ENCODE peak calls at places on chromosomes 6 and 20, in nine cellular contexts. I, P, W, N, E, V, U, J and L are unnamed samples.
A peak's percentile ranks its signal among the peaks of the same experiment; 100 is the strongest.

GRCh38 chr6:57423468-57423867 is 106.0 kb downstream of the PRIM2 start:
- DNase-seq in I (peak; percentile 96), P (no peak), W (no peak), N (no peak), E (no peak), V (no peak), U (no peak), J (no peak), L (no peak)

GRCh38 chr6:121223930-121224329 is 110.3 kb downstream of the TBC1D32 start:
- DNase-seq in I (no peak), P (no peak), W (no peak), N (no peak), E (no peak), V (no peak), U (no peak), J (no peak), L (no peak)

GRCh38 chr6:43964659-43965570 is 162.3 kb downstream of the MRPL14 start:
- DNase-seq in I (no peak), P (peak; percentile 45), W (peak; percentile 94), N (no peak), E (no peak), V (no peak), U (no peak), J (no peak), L (no peak)

GRCh38 chr6:165618241-165618640 is 44.8 kb downstream of the PDE10A start:
- DNase-seq in I (no peak), P (no peak), W (no peak), N (no peak), E (no peak), V (no peak), U (no peak), J (no peak), L (no peak)

GRCh38 chr6:36216559-36216958 is 20.0 kb downstream of the BRPF3 start:
- DNase-seq in I (no peak), P (no peak), W (peak; percentile 22), N (peak; percentile 56), E (no peak), V (no peak), U (no peak), J (no peak), L (no peak)

GRCh38 chr6:110652520-110652919 is 162.7 kb downstream of the CDK19 start:
- DNase-seq in I (no peak), P (no peak), W (no peak), N (no peak), E (no peak), V (no peak), U (no peak), J (no peak), L (no peak)

GRCh38 chr20:52971498-52972189 is 514 bp upstream of the TSHZ2 start:
- DNase-seq in I (peak; percentile 72), P (no peak), W (no peak), N (no peak), E (no peak), V (no peak), U (no peak), J (no peak), L (no peak)

GRCh38 chr6:42441661-42442081 is 10.1 kb downstream of the TRERF1 start:
- DNase-seq in I (peak; percentile 89), P (peak; percentile 27), W (no peak), N (no peak), E (no peak), V (no peak), U (no peak), J (no peak), L (no peak)

GRCh38 chr6:160730911-160731310 is 28.9 kb downstream of the PLG start:
- DNase-seq in I (peak; percentile 74), P (no peak), W (no peak), N (no peak), E (no peak), V (no peak), U (no peak), J (no peak), L (no peak)

GRCh38 chr6:112806163-112806900 is 459.2 kb downstream of the RFPL4B start:
- DNase-seq in I (no peak), P (no peak), W (no peak), N (no peak), E (no peak), V (no peak), U (no peak), J (no peak), L (no peak)

GRCh38 chr6:79894939-79895338 is 52.4 kb downstream of the ELOVL4 start:
- DNase-seq in I (no peak), P (no peak), W (no peak), N (no peak), E (no peak), V (no peak), U (no peak), J (no peak), L (no peak)

GRCh38 chr20:50260480-50261221 is 70.0 kb downstream of the CEBPB start:
- DNase-seq in I (no peak), P (no peak), W (no peak), N (no peak), E (no peak), V (no peak), U (no peak), J (no peak), L (no peak)

GRCh38 chr20:54929191-54929590 is 453.8 kb downstream of the DOK5 start:
- DNase-seq in I (no peak), P (no peak), W (no peak), N (no peak), E (no peak), V (no peak), U (no peak), J (peak; percentile 31), L (no peak)

DNA sequence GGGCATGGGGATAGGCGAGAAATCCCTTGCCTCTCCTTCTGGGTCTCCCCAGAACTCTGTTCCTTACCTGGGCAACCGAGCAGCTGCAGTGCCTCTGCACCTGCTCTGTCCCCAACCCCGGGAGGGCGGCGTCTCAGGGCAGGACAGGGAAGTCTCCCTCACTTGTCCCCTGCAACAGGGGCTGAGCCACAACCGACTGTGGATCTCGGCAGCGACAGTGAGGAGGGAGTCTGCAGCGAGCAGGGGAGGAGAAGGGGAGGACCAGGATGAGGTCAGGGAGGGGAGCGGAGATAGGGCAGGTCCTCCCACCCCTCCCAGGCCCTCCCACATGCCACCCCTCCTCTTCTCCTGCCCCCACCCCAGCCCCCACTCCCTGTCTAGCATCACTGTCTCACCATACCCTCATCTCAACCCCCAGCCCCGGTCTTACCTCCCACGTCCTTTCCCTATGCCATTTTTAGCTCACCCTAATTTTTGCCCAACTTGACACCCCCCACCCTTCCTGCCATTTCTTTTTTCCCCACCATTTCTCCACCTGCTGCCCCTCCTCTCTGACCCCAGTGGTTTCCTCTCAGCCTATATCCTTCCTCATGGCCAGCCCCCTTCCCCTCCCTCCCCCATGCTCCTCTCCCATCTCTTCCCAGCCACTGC is at the start of gene TNXB:
- DNase-seq in I (no peak), P (no peak), W (no peak), N (peak; percentile 35), E (no peak), V (no peak), U (no peak), J (peak; percentile 41), L (no peak)
- TF ChIP-seq POLR2AphosphoS5 in I (no peak), P (no peak), W (no peak), N (peak; percentile 58), E (peak; percentile 13), V (no peak), U (no peak), J (no peak), L (peak; percentile 71)

GRCh38 chr6:30912746-30913520 is 1.1 kb upstream of the VARS2 start:
- DNase-seq in I (no peak), P (no peak), W (no peak), N (no peak), E (no peak), V (no peak), U (no peak), J (no peak), L (no peak)
- H3K27ac ChIP-seq in I (peak overlapping the region; percentile 59), P (no peak overlapping the region), W (peak overlapping the region; percentile 94), N (peak overlapping the region; percentile 92), E (no peak overlapping the region), V (peak overlapping the region; percentile 91), U (peak overlapping the region; percentile 92), J (no peak overlapping the region), L (peak overlapping the region; percentile 95)

GRCh38 chr6:31356946-31357466 is at the start of gene HLA-B:
- DNase-seq in I (peak; percentile 79), P (peak; percentile 87), W (no peak), N (peak; percentile 89), E (peak; percentile 47), V (peak; percentile 77), U (peak; percentile 53), J (peak; percentile 62), L (peak; percentile 94)
- TF ChIP-seq POLR2AphosphoS5 in I (no peak), P (no peak), W (no peak), N (peak; percentile 96), E (peak; percentile 53), V (no peak), U (no peak), J (no peak), L (no peak)

GRCh38 chr6:53734473-53735299 is 60.1 kb upstream of the LRRC1 start:
- DNase-seq in I (peak; percentile 80), P (no peak), W (no peak), N (peak; percentile 68), E (peak; percentile 92), V (no peak), U (peak; percentile 92), J (peak; percentile 9), L (no peak)
- H3K27ac ChIP-seq in I (no peak overlapping the region), P (peak overlapping the region; percentile 62), W (no peak overlapping the region), N (peak overlapping the region; percentile 70), E (peak overlapping the region; percentile 96), V (no peak overlapping the region), U (peak overlapping the region; percentile 89), J (peak overlapping the region; percentile 28), L (no peak overlapping the region)

GRCh38 chr20:33071198-33071597 is 8.2 kb upstream of the BPIFB4 start:
- DNase-seq in I (no peak), P (no peak), W (no peak), N (no peak), E (no peak), V (no peak), U (no peak), J (no peak), L (no peak)
- TF ChIP-seq POLR2AphosphoS5 in I (no peak), P (no peak), W (no peak), N (no peak), E (no peak), V (no peak), U (no peak), J (no peak), L (no peak)

GRCh38 chr20:2680046-2680445 is 12.5 kb upstream of the EBF4 start:
- DNase-seq in I (no peak), P (no peak), W (no peak), N (no peak), E (no peak), V (no peak), U (no peak), J (no peak), L (no peak)
- H3K27ac ChIP-seq in I (no peak overlapping the region), P (no peak overlapping the region), W (no peak overlapping the region), N (no peak overlapping the region), E (no peak overlapping the region), V (no peak overlapping the region), U (no peak overlapping the region), J (no peak overlapping the region), L (no peak overlapping the region)